ENCODE peak calls at places on chromosomes 6 and 20, in ten cellular contexts. V is left ventricle myocardium superior; L is upper lobe of right lung; H is stimulated activated CD8-positive, alpha-beta memory T cell treated with anti-CD3 and anti-CD28 coated beads, Interleukin-4, amount 100 ng/mL, for 1 hour; W is non-pigmented ciliary epithelial cell; R is activated naive CD8-positive, alpha-beta T cell treated with anti-CD3 and anti-CD28 coated beads, Interleukin-2, amount 50 U/mL, for 16 hours; N is AG04449; T is RWPE1; Z is AG10803; J is nephron progenitor cell. Q is an unnamed sample.
A peak's percentile ranks its signal among the peaks of the same experiment; 100 is the strongest.

GRCh38 chr6:40526036-40526435 is 61.1 kb downstream of the LRFN2 start:
- DNase-seq in R (no peak), J (no peak), H (no peak), Z (no peak), W (no peak), T (no peak), L (no peak), V (no peak), N (no peak), Q (no peak)

GRCh38 chr20:40551125-40551530 is 137.9 kb downstream of the MAFB start:
- DNase-seq in V (peak; percentile 71), R (no peak), L (no peak), J (no peak), H (no peak), W (no peak), T (no peak), Z (no peak), N (no peak), Q (no peak)

GRCh38 chr6:13427346-13427745 is 60.1 kb downstream of the GFOD1 start:
- DNase-seq in R (no peak), L (no peak), N (no peak), Z (no peak), J (no peak), V (no peak), H (no peak), T (no peak), W (no peak), Q (no peak)

GRCh38 chr6:37506479-37506878 is 6.8 kb upstream of the CCDC167 start:
- DNase-seq in R (no peak), V (no peak), T (no peak), J (no peak), W (no peak), Z (no peak), L (no peak), N (no peak), H (no peak), Q (no peak)

GRCh38 chr6:169811072-169811471 is 59.6 kb downstream of the ERMARD start:
- DNase-seq in L (no peak), V (no peak), R (no peak), Z (no peak), J (no peak), H (no peak), W (no peak), T (no peak), N (no peak), Q (no peak)

GRCh38 chr6:91081452-91082067 is 494.7 kb upstream of the MAP3K7 start:
- DNase-seq in T (peak; percentile 40), L (no peak), H (no peak), W (peak; percentile 32), R (no peak), Z (peak; percentile 48), N (peak; percentile 2), V (no peak), J (peak; percentile 17), Q (peak; percentile 21)

GRCh38 chr20:63461364-63461763 is 11.1 kb downstream of the KCNQ2 start:
- DNase-seq in L (no peak), Z (no peak), J (peak; percentile 89), T (peak; percentile 82), H (no peak), V (peak; percentile 55), R (no peak), N (no peak), W (no peak), Q (no peak)

GRCh38 chr6:155247618-155248017 is 16.2 kb upstream of the CLDN20 start:
- DNase-seq in T (peak; percentile 90), W (no peak), V (no peak), J (no peak), Z (peak; percentile 77), R (no peak), L (no peak), N (peak; percentile 67), H (no peak), Q (no peak)

GRCh38 chr6:159121387-159121955 is 47.7 kb upstream of the FNDC1 start:
- DNase-seq in W (no peak), R (no peak), V (no peak), L (no peak), J (no peak), N (no peak), H (no peak), Z (no peak), T (no peak), Q (no peak)